ENCODE peak calls at places on chromosomes 1 and 21, in six cellular contexts. One of them, this sample, is unnamed.

GRCh38 chr1:160819186-160819585 is 23.2 kb downstream of the LY9 start:
- DNase-seq in HEK293T: no peak
- DNase-seq in WERI-Rb-1: no peak
- DNase-seq in AG09309: no peak
- DNase-seq in hepatocyte: no peak
- DNase-seq in pancreas: no peak
- DNase-seq in this sample: no peak

GRCh38 chr1:226975259-226975908 is 35.3 kb downstream of the COQ8A start:
- DNase-seq in WERI-Rb-1: no peak
- DNase-seq in HEK293T: no peak
- DNase-seq in pancreas: peak
- DNase-seq in AG09309: no peak
- DNase-seq in hepatocyte: no peak
- DNase-seq in this sample: no peak

GRCh38 chr1:194857413-194857812 is 1671.0 kb upstream of the B3GALT2 start:
- DNase-seq in AG09309: no peak
- DNase-seq in hepatocyte: no peak
- DNase-seq in WERI-Rb-1: no peak
- DNase-seq in pancreas: no peak
- DNase-seq in HEK293T: no peak
- DNase-seq in this sample: no peak

GRCh38 chr1:183124259-183124658 is 61.8 kb upstream of the LAMC2 start:
- DNase-seq in AG09309: no peak
- DNase-seq in HEK293T: no peak
- DNase-seq in pancreas: no peak
- DNase-seq in hepatocyte: no peak
- DNase-seq in WERI-Rb-1: no peak
- DNase-seq in this sample: peak

GRCh38 chr1:156961709-156962108 is 41.3 kb downstream of the LRRC71 start:
- DNase-seq in AG09309: no peak
- DNase-seq in HEK293T: no peak
- DNase-seq in pancreas: no peak
- DNase-seq in hepatocyte: no peak
- DNase-seq in WERI-Rb-1: peak
- DNase-seq in this sample: no peak

GRCh38 chr1:44073528-44073927 is 42.3 kb upstream of the SLC6A9 start:
- DNase-seq in WERI-Rb-1: no peak
- DNase-seq in hepatocyte: no peak
- DNase-seq in pancreas: no peak
- DNase-seq in HEK293T: no peak
- DNase-seq in AG09309: no peak
- DNase-seq in this sample: no peak

GRCh38 chr1:161367684-161368398 is at the start of gene CFAP126:
- DNase-seq in AG09309: peak
- DNase-seq in pancreas: peak
- DNase-seq in hepatocyte: peak
- DNase-seq in WERI-Rb-1: peak
- DNase-seq in HEK293T: peak
- DNase-seq in this sample: peak

GRCh38 chr21:36624105-36624504 is 74.8 kb upstream of the SIM2 start:
- DNase-seq in hepatocyte: no peak
- DNase-seq in WERI-Rb-1: no peak
- DNase-seq in AG09309: no peak
- DNase-seq in HEK293T: no peak
- DNase-seq in pancreas: no peak
- DNase-seq in this sample: no peak

GRCh38 chr21:14591882-14592281 is 45.8 kb upstream of the SAMSN1 start:
- DNase-seq in pancreas: peak
- DNase-seq in HEK293T: no peak
- DNase-seq in hepatocyte: no peak
- DNase-seq in WERI-Rb-1: no peak
- DNase-seq in AG09309: no peak
- DNase-seq in this sample: no peak

GRCh38 chr1:3034728-3035610 is 13.7 kb downstream of the ACTRT2 start:
- DNase-seq in hepatocyte: no peak
- DNase-seq in pancreas: no peak
- DNase-seq in HEK293T: no peak
- DNase-seq in WERI-Rb-1: no peak
- DNase-seq in AG09309: no peak
- DNase-seq in this sample: no peak

GRCh38 chr1:231702804-231703203 is 76.2 kb downstream of the DISC1 start:
- DNase-seq in hepatocyte: no peak
- DNase-seq in HEK293T: no peak
- DNase-seq in AG09309: peak
- DNase-seq in pancreas: no peak
- DNase-seq in WERI-Rb-1: no peak
- DNase-seq in this sample: no peak

GRCh38 chr1:54848134-54848948 is 38.7 kb downstream of the DHCR24 start:
- DNase-seq in AG09309: no peak
- DNase-seq in HEK293T: no peak
- DNase-seq in hepatocyte: peak
- DNase-seq in pancreas: no peak
- DNase-seq in WERI-Rb-1: no peak
- DNase-seq in this sample: no peak

GRCh38 chr1:87449348-87449963 is 120.8 kb downstream of the LMO4 start:
- DNase-seq in hepatocyte: peak
- DNase-seq in pancreas: peak
- DNase-seq in AG09309: no peak
- DNase-seq in HEK293T: no peak
- DNase-seq in WERI-Rb-1: no peak
- DNase-seq in this sample: peak

GRCh38 chr1:30385246-30385940 is 338.0 kb downstream of the MATN1 start:
- DNase-seq in WERI-Rb-1: no peak
- DNase-seq in hepatocyte: no peak
- DNase-seq in pancreas: no peak
- DNase-seq in AG09309: no peak
- DNase-seq in HEK293T: no peak
- DNase-seq in this sample: no peak

GRCh38 chr1:185681034-185681633 is 53.1 kb upstream of the HMCN1 start:
- DNase-seq in HEK293T: peak
- DNase-seq in WERI-Rb-1: peak
- DNase-seq in pancreas: no peak
- DNase-seq in AG09309: no peak
- DNase-seq in hepatocyte: peak
- DNase-seq in this sample: peak

GRCh38 chr1:94876362-94876761 is 50.5 kb downstream of the CNN3 start:
- DNase-seq in pancreas: no peak
- DNase-seq in AG09309: no peak
- DNase-seq in WERI-Rb-1: no peak
- DNase-seq in hepatocyte: no peak
- DNase-seq in HEK293T: no peak
- DNase-seq in this sample: no peak

GRCh38 chr21:44520326-44521300 is 19.4 kb downstream of the KRTAP10-1 start:
- DNase-seq in HEK293T: no peak
- DNase-seq in hepatocyte: no peak
- DNase-seq in WERI-Rb-1: no peak
- DNase-seq in pancreas: no peak
- DNase-seq in AG09309: no peak
- DNase-seq in this sample: no peak

GRCh38 chr1:202210370-202210769 is 16.8 kb downstream of the LGR6 start:
- DNase-seq in HEK293T: peak
- DNase-seq in AG09309: no peak
- DNase-seq in WERI-Rb-1: peak
- DNase-seq in hepatocyte: peak
- DNase-seq in pancreas: no peak
- DNase-seq in this sample: peak

GRCh38 chr1:87478231-87478630 is 149.6 kb downstream of the LMO4 start:
- DNase-seq in AG09309: no peak
- DNase-seq in pancreas: no peak
- DNase-seq in HEK293T: no peak
- DNase-seq in hepatocyte: no peak
- DNase-seq in WERI-Rb-1: peak
- DNase-seq in this sample: peak

GRCh38 chr1:68673771-68674170 is 176.9 kb upstream of the DEPDC1 start:
- DNase-seq in HEK293T: no peak
- DNase-seq in AG09309: no peak
- DNase-seq in pancreas: no peak
- DNase-seq in WERI-Rb-1: no peak
- DNase-seq in hepatocyte: no peak
- DNase-seq in this sample: no peak

GRCh38 chr1:32618673-32619221 is 31.6 kb downstream of the ZBTB8OS start:
- DNase-seq in pancreas: no peak
- DNase-seq in HEK293T: peak
- DNase-seq in hepatocyte: no peak
- DNase-seq in WERI-Rb-1: no peak
- DNase-seq in AG09309: no peak
- DNase-seq in this sample: no peak

GRCh38 chr1:89890085-89890754 is 69.4 kb downstream of the LRRC8D start:
- DNase-seq in HEK293T: peak
- DNase-seq in hepatocyte: peak
- DNase-seq in WERI-Rb-1: no peak
- DNase-seq in AG09309: no peak
- DNase-seq in pancreas: no peak
- DNase-seq in this sample: no peak